ENCODE peak calls at places on chromosomes 12 and 14, in ten cellular contexts. One of them, this sample, is unnamed.

GRCh38 chr12:88896958-88897357 is 316.7 kb upstream of the KITLG start:
- DNase-seq in ascending aorta: no peak
- DNase-seq in psoas muscle: no peak
- DNase-seq in AG10803: peak
- DNase-seq in NB4: no peak
- DNase-seq in activated B cell treated with CpG ODN at 0.5 μM for 24 hours: no peak
- DNase-seq in breast epithelium: no peak
- DNase-seq in GM20000: no peak
- DNase-seq in GM12865: no peak
- DNase-seq in OCI-LY7: no peak
- DNase-seq in this sample: no peak

GRCh38 chr12:89383235-89384049 is 31.1 kb upstream of the DUSP6 start:
- DNase-seq in ascending aorta: no peak
- DNase-seq in psoas muscle: no peak
- DNase-seq in AG10803: peak
- DNase-seq in NB4: peak
- DNase-seq in activated B cell treated with CpG ODN at 0.5 μM for 24 hours: no peak
- DNase-seq in breast epithelium: no peak
- DNase-seq in GM20000: no peak
- DNase-seq in GM12865: no peak
- DNase-seq in OCI-LY7: no peak
- DNase-seq in this sample: no peak

GRCh38 chr12:76183459-76184186 is 99.1 kb upstream of the NAP1L1 start:
- DNase-seq in ascending aorta: no peak
- DNase-seq in psoas muscle: no peak
- DNase-seq in AG10803: peak
- DNase-seq in NB4: peak
- DNase-seq in activated B cell treated with CpG ODN at 0.5 μM for 24 hours: no peak
- DNase-seq in breast epithelium: no peak
- DNase-seq in GM20000: peak
- DNase-seq in GM12865: peak
- DNase-seq in OCI-LY7: no peak
- DNase-seq in this sample: no peak

GRCh38 chr12:71682466-71682865 is 3.4 kb upstream of the TMEM19 start:
- DNase-seq in ascending aorta: no peak
- DNase-seq in psoas muscle: no peak
- DNase-seq in AG10803: no peak
- DNase-seq in NB4: no peak
- DNase-seq in activated B cell treated with CpG ODN at 0.5 μM for 24 hours: no peak
- DNase-seq in breast epithelium: no peak
- DNase-seq in GM20000: no peak
- DNase-seq in GM12865: no peak
- DNase-seq in OCI-LY7: no peak
- DNase-seq in this sample: no peak

GRCh38 chr14:34302654-34303053 is 159.4 kb downstream of the SPTSSA start:
- DNase-seq in ascending aorta: no peak
- DNase-seq in psoas muscle: no peak
- DNase-seq in AG10803: no peak
- DNase-seq in NB4: no peak
- DNase-seq in activated B cell treated with CpG ODN at 0.5 μM for 24 hours: no peak
- DNase-seq in breast epithelium: no peak
- DNase-seq in GM20000: no peak
- DNase-seq in GM12865: no peak
- DNase-seq in OCI-LY7: no peak
- DNase-seq in this sample: no peak

GRCh38 chr14:92475451-92476187 is 38.0 kb upstream of the RIN3 start:
- DNase-seq in ascending aorta: no peak
- DNase-seq in psoas muscle: peak
- DNase-seq in AG10803: peak
- DNase-seq in NB4: peak
- DNase-seq in activated B cell treated with CpG ODN at 0.5 μM for 24 hours: no peak
- DNase-seq in breast epithelium: no peak
- DNase-seq in GM20000: no peak
- DNase-seq in GM12865: no peak
- DNase-seq in OCI-LY7: no peak
- DNase-seq in this sample: no peak

GRCh38 chr12:62466018-62466595 is 519 bp upstream of the MON2 start:
- DNase-seq in ascending aorta: no peak
- DNase-seq in psoas muscle: no peak
- DNase-seq in AG10803: peak
- DNase-seq in NB4: peak
- DNase-seq in activated B cell treated with CpG ODN at 0.5 μM for 24 hours: peak
- DNase-seq in breast epithelium: no peak
- DNase-seq in GM20000: peak
- DNase-seq in GM12865: peak
- DNase-seq in OCI-LY7: peak
- DNase-seq in this sample: peak

GRCh38 chr12:92717202-92717601 is 14.4 kb downstream of the PLEKHG7 start:
- DNase-seq in ascending aorta: no peak
- DNase-seq in psoas muscle: no peak
- DNase-seq in AG10803: peak
- DNase-seq in NB4: peak
- DNase-seq in activated B cell treated with CpG ODN at 0.5 μM for 24 hours: no peak
- DNase-seq in breast epithelium: no peak
- DNase-seq in GM20000: no peak
- DNase-seq in GM12865: no peak
- DNase-seq in OCI-LY7: peak
- DNase-seq in this sample: peak

GRCh38 chr14:97315790-97316189 is 518.6 kb downstream of the VRK1 start:
- DNase-seq in ascending aorta: no peak
- DNase-seq in psoas muscle: no peak
- DNase-seq in AG10803: no peak
- DNase-seq in NB4: no peak
- DNase-seq in activated B cell treated with CpG ODN at 0.5 μM for 24 hours: no peak
- DNase-seq in breast epithelium: no peak
- DNase-seq in GM20000: no peak
- DNase-seq in GM12865: peak
- DNase-seq in OCI-LY7: no peak
- DNase-seq in this sample: no peak

GRCh38 chr12:2974560-2974971 is 15.4 kb downstream of the TEAD4 start:
- DNase-seq in ascending aorta: no peak
- DNase-seq in psoas muscle: no peak
- DNase-seq in AG10803: peak
- DNase-seq in NB4: no peak
- DNase-seq in activated B cell treated with CpG ODN at 0.5 μM for 24 hours: no peak
- DNase-seq in breast epithelium: no peak
- DNase-seq in GM20000: no peak
- DNase-seq in GM12865: no peak
- DNase-seq in OCI-LY7: no peak
- DNase-seq in this sample: no peak

GRCh38 chr12:52582971-52583456 is 9.4 kb upstream of the KRT74 start:
- DNase-seq in ascending aorta: no peak
- DNase-seq in psoas muscle: no peak
- DNase-seq in AG10803: peak
- DNase-seq in NB4: peak
- DNase-seq in activated B cell treated with CpG ODN at 0.5 μM for 24 hours: no peak
- DNase-seq in breast epithelium: peak
- DNase-seq in GM20000: peak
- DNase-seq in GM12865: peak
- DNase-seq in OCI-LY7: peak
- DNase-seq in this sample: peak

GRCh38 chr12:50401383-50402155 is 884 bp downstream of the LARP4 start:
- DNase-seq in ascending aorta: no peak
- DNase-seq in psoas muscle: no peak
- DNase-seq in AG10803: peak
- DNase-seq in NB4: peak
- DNase-seq in activated B cell treated with CpG ODN at 0.5 μM for 24 hours: no peak
- DNase-seq in breast epithelium: no peak
- DNase-seq in GM20000: peak
- DNase-seq in GM12865: peak
- DNase-seq in OCI-LY7: peak
- DNase-seq in this sample: no peak

GRCh38 chr12:65742481-65742971 is 81.8 kb upstream of the HMGA2 start:
- DNase-seq in ascending aorta: no peak
- DNase-seq in psoas muscle: no peak
- DNase-seq in AG10803: peak
- DNase-seq in NB4: no peak
- DNase-seq in activated B cell treated with CpG ODN at 0.5 μM for 24 hours: no peak
- DNase-seq in breast epithelium: no peak
- DNase-seq in GM20000: no peak
- DNase-seq in GM12865: no peak
- DNase-seq in OCI-LY7: no peak
- DNase-seq in this sample: peak

GRCh38 chr12:90253142-90253541 is 544.5 kb upstream of the ATP2B1 start:
- DNase-seq in ascending aorta: no peak
- DNase-seq in psoas muscle: no peak
- DNase-seq in AG10803: no peak
- DNase-seq in NB4: peak
- DNase-seq in activated B cell treated with CpG ODN at 0.5 μM for 24 hours: no peak
- DNase-seq in breast epithelium: no peak
- DNase-seq in GM20000: no peak
- DNase-seq in GM12865: no peak
- DNase-seq in OCI-LY7: no peak
- DNase-seq in this sample: no peak

GRCh38 chr12:527729-528128 is 68.0 kb downstream of the B4GALNT3 start:
- DNase-seq in ascending aorta: no peak
- DNase-seq in psoas muscle: no peak
- DNase-seq in AG10803: no peak
- DNase-seq in NB4: no peak
- DNase-seq in activated B cell treated with CpG ODN at 0.5 μM for 24 hours: no peak
- DNase-seq in breast epithelium: no peak
- DNase-seq in GM20000: no peak
- DNase-seq in GM12865: no peak
- DNase-seq in OCI-LY7: no peak
- DNase-seq in this sample: no peak

DNA sequence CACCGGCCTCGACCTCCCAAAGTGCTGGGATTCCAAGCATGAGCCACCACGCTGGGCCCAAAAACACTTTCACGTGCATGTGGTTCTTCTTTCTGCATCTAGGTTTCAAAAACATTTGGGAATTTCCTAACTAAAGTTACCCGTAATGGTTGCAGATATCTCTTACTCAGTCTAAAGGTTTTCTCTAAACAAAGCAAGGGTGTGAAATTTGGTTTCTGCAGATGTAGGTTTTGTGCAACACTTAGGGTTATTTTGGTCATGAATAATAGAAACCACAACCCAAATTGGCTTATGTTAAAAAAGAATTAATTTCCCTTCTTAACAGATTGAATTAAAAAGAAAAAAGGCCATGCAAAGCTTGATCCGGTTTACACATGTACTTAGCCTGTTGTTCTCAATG is 491.4 kb upstream of the FLRT2 start:
- DNase-seq in ascending aorta: no peak
- DNase-seq in psoas muscle: no peak
- DNase-seq in AG10803: peak
- DNase-seq in NB4: no peak
- DNase-seq in activated B cell treated with CpG ODN at 0.5 μM for 24 hours: no peak
- DNase-seq in breast epithelium: no peak
- DNase-seq in GM20000: no peak
- DNase-seq in GM12865: no peak
- DNase-seq in OCI-LY7: no peak
- DNase-seq in this sample: no peak
- TF ChIP-seq CTCF in ascending aorta: no peak
- TF ChIP-seq CTCF in psoas muscle: no peak
- TF ChIP-seq CTCF in AG10803: no peak
- TF ChIP-seq CTCF in NB4: no peak
- TF ChIP-seq CTCF in activated B cell treated with CpG ODN at 0.5 μM for 24 hours: no peak
- TF ChIP-seq CTCF in breast epithelium: no peak
- TF ChIP-seq CTCF in GM20000: no peak
- TF ChIP-seq CTCF in GM12865: no peak
- TF ChIP-seq CTCF in OCI-LY7: no peak
- TF ChIP-seq CTCF in this sample: no peak

GRCh38 chr12:23361971-23362370 is 587.5 kb downstream of the SOX5 start:
- DNase-seq in ascending aorta: no peak
- DNase-seq in psoas muscle: no peak
- DNase-seq in AG10803: no peak
- DNase-seq in NB4: peak
- DNase-seq in activated B cell treated with CpG ODN at 0.5 μM for 24 hours: no peak
- DNase-seq in breast epithelium: no peak
- DNase-seq in GM20000: no peak
- DNase-seq in GM12865: no peak
- DNase-seq in OCI-LY7: no peak
- DNase-seq in this sample: no peak
- TF ChIP-seq CTCF in ascending aorta: no peak
- TF ChIP-seq CTCF in psoas muscle: no peak
- TF ChIP-seq CTCF in AG10803: no peak
- TF ChIP-seq CTCF in NB4: peak
- TF ChIP-seq CTCF in activated B cell treated with CpG ODN at 0.5 μM for 24 hours: no peak
- TF ChIP-seq CTCF in breast epithelium: no peak
- TF ChIP-seq CTCF in GM20000: no peak
- TF ChIP-seq CTCF in GM12865: no peak
- TF ChIP-seq CTCF in OCI-LY7: peak
- TF ChIP-seq CTCF in this sample: peak

GRCh38 chr12:121223283-121223946 is 13.5 kb downstream of the P2RX4 start:
- DNase-seq in ascending aorta: no peak
- DNase-seq in psoas muscle: no peak
- DNase-seq in AG10803: no peak
- DNase-seq in NB4: peak
- DNase-seq in activated B cell treated with CpG ODN at 0.5 μM for 24 hours: no peak
- DNase-seq in breast epithelium: no peak
- DNase-seq in GM20000: peak
- DNase-seq in GM12865: peak
- DNase-seq in OCI-LY7: peak
- DNase-seq in this sample: peak
- TF ChIP-seq CTCF in ascending aorta: no peak
- TF ChIP-seq CTCF in psoas muscle: no peak
- TF ChIP-seq CTCF in AG10803: peak
- TF ChIP-seq CTCF in NB4: peak
- TF ChIP-seq CTCF in activated B cell treated with CpG ODN at 0.5 μM for 24 hours: no peak
- TF ChIP-seq CTCF in breast epithelium: no peak
- TF ChIP-seq CTCF in GM20000: peak
- TF ChIP-seq CTCF in GM12865: peak
- TF ChIP-seq CTCF in OCI-LY7: peak
- TF ChIP-seq CTCF in this sample: peak

GRCh38 chr12:125772403-125772802 is 707.2 kb downstream of the AACS start:
- DNase-seq in ascending aorta: no peak
- DNase-seq in psoas muscle: no peak
- DNase-seq in AG10803: no peak
- DNase-seq in NB4: no peak
- DNase-seq in activated B cell treated with CpG ODN at 0.5 μM for 24 hours: no peak
- DNase-seq in breast epithelium: no peak
- DNase-seq in GM20000: no peak
- DNase-seq in GM12865: no peak
- DNase-seq in OCI-LY7: no peak
- DNase-seq in this sample: no peak

GRCh38 chr12:125776212-125776611 is 711.0 kb downstream of the AACS start:
- DNase-seq in ascending aorta: no peak
- DNase-seq in psoas muscle: no peak
- DNase-seq in AG10803: no peak
- DNase-seq in NB4: no peak
- DNase-seq in activated B cell treated with CpG ODN at 0.5 μM for 24 hours: no peak
- DNase-seq in breast epithelium: no peak
- DNase-seq in GM20000: no peak
- DNase-seq in GM12865: no peak
- DNase-seq in OCI-LY7: no peak
- DNase-seq in this sample: no peak

GRCh38 chr12:125775507-125775906 is 710.3 kb downstream of the AACS start:
- DNase-seq in ascending aorta: no peak
- DNase-seq in psoas muscle: no peak
- DNase-seq in AG10803: no peak
- DNase-seq in NB4: no peak
- DNase-seq in activated B cell treated with CpG ODN at 0.5 μM for 24 hours: no peak
- DNase-seq in breast epithelium: no peak
- DNase-seq in GM20000: no peak
- DNase-seq in GM12865: no peak
- DNase-seq in OCI-LY7: no peak
- DNase-seq in this sample: no peak

DNA sequence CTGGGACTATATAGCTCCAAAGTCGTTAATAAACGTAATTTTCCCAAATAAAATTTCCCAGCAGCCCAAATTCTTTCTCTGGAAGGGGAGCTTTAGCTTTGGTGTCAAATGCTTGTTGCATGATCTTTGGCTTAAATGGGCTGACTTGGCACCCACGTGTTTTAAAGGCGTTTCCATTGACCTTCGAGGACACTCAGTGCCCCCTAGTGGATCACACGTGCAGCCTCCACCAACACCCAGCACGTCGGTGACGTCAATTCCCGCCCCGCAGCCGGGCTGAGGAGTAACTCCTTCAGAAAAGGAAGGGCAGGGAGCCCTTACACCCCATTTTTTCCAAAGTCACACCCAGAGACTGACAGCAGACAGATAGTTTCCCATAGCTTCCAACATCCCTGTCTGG is 707.8 kb downstream of the AACS start:
- DNase-seq in ascending aorta: no peak
- DNase-seq in psoas muscle: no peak
- DNase-seq in AG10803: no peak
- DNase-seq in NB4: peak
- DNase-seq in activated B cell treated with CpG ODN at 0.5 μM for 24 hours: no peak
- DNase-seq in breast epithelium: no peak
- DNase-seq in GM20000: peak
- DNase-seq in GM12865: peak
- DNase-seq in OCI-LY7: peak
- DNase-seq in this sample: peak
- TF ChIP-seq CTCF in ascending aorta: no peak
- TF ChIP-seq CTCF in psoas muscle: no peak
- TF ChIP-seq CTCF in AG10803: no peak
- TF ChIP-seq CTCF in NB4: peak
- TF ChIP-seq CTCF in activated B cell treated with CpG ODN at 0.5 μM for 24 hours: no peak
- TF ChIP-seq CTCF in breast epithelium: no peak
- TF ChIP-seq CTCF in GM20000: peak
- TF ChIP-seq CTCF in GM12865: peak
- TF ChIP-seq CTCF in OCI-LY7: peak
- TF ChIP-seq CTCF in this sample: peak

This sample was measured in WERI-Rb-1.